ENCODE peak calls at places on chromosomes 2 and 18, in five cellular contexts. F, L, S, I and J are unnamed samples.

GRCh38 chr18:3688682-3689081 is 238.7 kb downstream of the TGIF1 start:
- DNase-seq in F (peak; percentile 76), L (no peak), S (no peak), I (peak; percentile 36), J (no peak)

GRCh38 chr2:162164802-162165201 is 12.8 kb upstream of the GCG start:
- DNase-seq in F (no peak), L (no peak), S (no peak), I (no peak), J (no peak)

GRCh38 chr2:236988690-236989639 is 96.7 kb upstream of the COPS8 start:
- DNase-seq in F (no peak), L (peak; percentile 81), S (peak; percentile 84), I (peak; percentile 50), J (peak; percentile 80)

GRCh38 chr2:147091448-147091847 is 753.4 kb upstream of the ACVR2A start:
- DNase-seq in F (no peak), L (no peak), S (no peak), I (no peak), J (no peak)

GRCh38 chr2:238908960-238909951 is 61.4 kb downstream of the TWIST2 start:
- DNase-seq in F (peak; percentile 38), L (no peak), S (no peak), I (no peak), J (peak; percentile 29)

GRCh38 chr2:226552571-226553285 is 246.9 kb downstream of the IRS1 start:
- DNase-seq in F (no peak), L (no peak), S (no peak), I (no peak), J (no peak)

GRCh38 chr2:219433666-219434467 is 776 bp upstream of the SPEG start:
- DNase-seq in F (peak; percentile 80), L (no peak), S (peak; percentile 56), I (peak; percentile 73), J (no peak)

GRCh38 chr2:28608829-28609400 is 113.1 kb downstream of the PLB1 start:
- DNase-seq in F (no peak), L (no peak), S (no peak), I (no peak), J (no peak)

GRCh38 chr2:166614027-166614426 is 120.0 kb upstream of the SCN7A start:
- DNase-seq in F (no peak), L (no peak), S (no peak), I (peak; percentile 14), J (no peak)

GRCh38 chr2:66362651-66363050 is 72.3 kb upstream of the MEIS1 start:
- DNase-seq in F (no peak), L (no peak), S (no peak), I (peak; percentile 19), J (no peak)

GRCh38 chr2:78766459-78766858 is 259.0 kb upstream of the REG3G start:
- DNase-seq in F (no peak), L (no peak), S (no peak), I (no peak), J (no peak)

GRCh38 chr18:31244737-31245432 is 73.1 kb upstream of the DSG1 start:
- DNase-seq in F (peak; percentile 14), L (no peak), S (no peak), I (no peak), J (no peak)

GRCh38 chr2:102520009-102520408 is 47.0 kb downstream of the SLC9A4 start:
- DNase-seq in F (no peak), L (no peak), S (no peak), I (peak; percentile 51), J (no peak)

GRCh38 chr2:9737053-9737875 is 106.0 kb upstream of the TAF1B start:
- DNase-seq in F (peak; percentile 37), L (no peak), S (no peak), I (no peak), J (no peak)

GRCh38 chr18:48123965-48124364 is 193.5 kb upstream of the SMAD2 start:
- DNase-seq in F (no peak), L (no peak), S (no peak), I (no peak), J (no peak)

GRCh38 chr2:84701880-84702279 is 179.0 kb downstream of the TRABD2A start:
- DNase-seq in F (peak; percentile 14), L (no peak), S (no peak), I (no peak), J (no peak)

GRCh38 chr2:172488556-172488955 is 61.2 kb downstream of the ITGA6 start:
- DNase-seq in F (no peak), L (no peak), S (no peak), I (no peak), J (no peak)

GRCh38 chr2:227871375-227871788 is at the start of gene DAW1:
- DNase-seq in F (peak; percentile 59), L (peak; percentile 82), S (no peak), I (peak; percentile 85), J (no peak)

GRCh38 chr18:37537868-37538525 is 27.6 kb downstream of the CELF4 start:
- DNase-seq in F (peak; percentile 56), L (peak; percentile 80), S (peak; percentile 15), I (peak; percentile 81), J (peak; percentile 62)

GRCh38 chr2:73163522-73164367 is 38.6 kb upstream of the NOTO start:
- DNase-seq in F (peak; percentile 78), L (peak; percentile 57), S (peak; percentile 16), I (peak; percentile 77), J (no peak)

GRCh38 chr2:135030826-135031225 is 16.4 kb downstream of the MAP3K19 start:
- DNase-seq in F (peak; percentile 54), L (no peak), S (no peak), I (peak; percentile 74), J (no peak)

GRCh38 chr18:22952525-22952924 is 19.4 kb downstream of the RBBP8 start:
- DNase-seq in F (no peak), L (no peak), S (no peak), I (no peak), J (no peak)

GRCh38 chr18:36633961-36634412 is 194.8 kb downstream of the TPGS2 start:
- DNase-seq in F (no peak), L (no peak), S (no peak), I (no peak), J (no peak)

GRCh38 chr18:57441395-57441794 is 6.2 kb downstream of the ONECUT2 start:
- DNase-seq in F (no peak), L (no peak), S (no peak), I (no peak), J (no peak)
- H3K27me3 ChIP-seq in F (peaks cover 96% of the 10 kb centered on the region), L (peaks cover 94% of the 10 kb centered on the region), S (peaks cover 83% of the 10 kb centered on the region), I (peaks cover 95% of the 10 kb centered on the region), J (peaks cover 98% of the 10 kb centered on the region)

GRCh38 chr2:207970825-207971142 is 54.5 kb downstream of the PLEKHM3 start:
- DNase-seq in F (no peak), L (no peak), S (no peak), I (no peak), J (no peak)
- H3K27me3 ChIP-seq in F (no peaks in the 10 kb centered on the region), L (no peaks in the 10 kb centered on the region), S (no peaks in the 10 kb centered on the region), I (no peaks in the 10 kb centered on the region), J (no peaks in the 10 kb centered on the region)

GRCh38 chr18:44680271-44681038 is at the start of gene SETBP1:
- DNase-seq in F (peak; percentile 56), L (peak; percentile 64), S (peak; percentile 71), I (peak; percentile 72), J (peak; percentile 69)

GRCh38 chr18:44681039-44681595 is 429 bp downstream of the SETBP1 start:
- DNase-seq in F (no peak), L (no peak), S (no peak), I (no peak), J (no peak)

GRCh38 chr18:44682181-44682870 is 1.6 kb downstream of the SETBP1 start:
- DNase-seq in F (no peak), L (no peak), S (no peak), I (peak; percentile 38), J (peak; percentile 36)

GRCh38 chr18:44682871-44683221 is 2.2 kb downstream of the SETBP1 start:
- DNase-seq in F (peak; percentile 33), L (no peak), S (peak; percentile 50), I (peak; percentile 76), J (no peak)

DNA sequence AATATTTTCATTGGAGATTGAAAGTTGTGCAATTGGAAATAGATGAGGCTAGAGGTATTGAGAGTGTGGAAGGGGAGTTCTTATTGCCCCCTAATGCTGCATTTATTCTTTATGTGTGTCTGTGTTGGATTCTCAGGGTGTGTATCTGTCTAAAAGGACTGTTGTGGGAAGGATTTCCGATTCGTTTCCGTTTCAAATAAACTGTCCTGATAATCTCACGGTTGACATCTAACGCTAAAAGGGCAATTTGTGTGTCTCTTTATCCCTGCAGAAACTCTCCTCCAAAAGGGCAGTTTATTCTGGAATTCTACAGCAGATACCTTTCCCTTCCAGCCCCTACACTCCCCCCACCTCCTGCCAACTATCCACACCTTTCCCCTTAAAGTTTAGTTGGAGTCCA is 923 bp downstream of the SETBP1 start:
- DNase-seq in F (peak; percentile 26), L (no peak), S (no peak), I (no peak), J (no peak)
- H3K27me3 ChIP-seq in F (no peaks in the 10 kb centered on the region), L (no peaks in the 10 kb centered on the region), S (no peaks in the 10 kb centered on the region), I (no peaks in the 10 kb centered on the region), J (no peaks in the 10 kb centered on the region)

GRCh38 chr2:75788154-75788553 is 77.4 kb upstream of the GCFC2 start:
- DNase-seq in F (no peak), L (no peak), S (peak; percentile 7), I (no peak), J (no peak)

GRCh38 chr2:75788925-75789324 is 78.2 kb upstream of the GCFC2 start:
- DNase-seq in F (peak; percentile 2), L (no peak), S (no peak), I (no peak), J (no peak)

GRCh38 chr2:75790121-75790520 is 79.4 kb upstream of the GCFC2 start:
- DNase-seq in F (no peak), L (no peak), S (no peak), I (no peak), J (no peak)

GRCh38 chr2:75790790-75791467 is 80.2 kb upstream of the GCFC2 start:
- DNase-seq in F (no peak), L (no peak), S (no peak), I (no peak), J (no peak)

DNA sequence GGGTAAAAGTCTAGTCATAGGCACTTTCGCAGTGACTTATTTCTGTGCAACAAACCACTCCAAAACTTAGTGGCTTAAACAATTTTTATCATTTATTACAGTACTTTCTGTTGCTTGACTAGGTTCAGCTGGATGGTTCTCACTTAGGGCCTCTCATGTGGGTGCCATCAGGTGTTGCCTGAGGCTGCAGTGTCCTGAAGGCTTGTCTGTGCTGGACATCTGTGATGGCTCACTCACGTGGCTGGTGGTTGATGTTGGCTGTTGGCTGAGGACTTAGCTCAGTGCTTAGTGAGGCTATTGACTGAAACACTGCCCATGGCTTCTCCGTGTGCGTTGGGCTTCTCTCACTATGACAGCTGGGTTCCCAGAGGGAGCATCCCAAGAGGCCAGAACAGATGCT is 81.4 kb upstream of the GCFC2 start:
- DNase-seq in F (no peak), L (no peak), S (no peak), I (no peak), J (no peak)
- H3K27me3 ChIP-seq in F (peaks cover 6% of the 10 kb centered on the region), L (no peaks in the 10 kb centered on the region), S (no peaks in the 10 kb centered on the region), I (no peaks in the 10 kb centered on the region), J (no peaks in the 10 kb centered on the region)